ENCODE peak calls at places on chromosomes 12 and 14, in ten cellular contexts. One of them, this sample, is unnamed.
A peak's percentile ranks its signal among the peaks of the same experiment; 100 is the strongest.

GRCh38 chr12:2876431-2877046 is 435 bp downstream of the FOXM1 start:
- DNase-seq in pancreas: peak; percentile 25
- DNase-seq in iPS DF 6.9: no peak
- DNase-seq in uterus: no peak
- DNase-seq in effector memory CD4-positive, alpha-beta T cell: no peak
- DNase-seq in right lobe of liver: peak; percentile 48
- DNase-seq in hepatocyte: no peak
- DNase-seq in AG04450: no peak
- DNase-seq in upper lobe of right lung: no peak
- DNase-seq in GM23248: peak; percentile 57
- DNase-seq in this sample: no peak

GRCh38 chr12:29519585-29520182 is 22.2 kb upstream of the OVCH1 start:
- DNase-seq in AG04450: peak; percentile 36
- DNase-seq in hepatocyte: peak; percentile 60
- DNase-seq in effector memory CD4-positive, alpha-beta T cell: peak; percentile 1
- DNase-seq in right lobe of liver: no peak
- DNase-seq in pancreas: no peak
- DNase-seq in iPS DF 6.9: peak; percentile 18
- DNase-seq in GM23248: peak; percentile 56
- DNase-seq in uterus: peak; percentile 23
- DNase-seq in upper lobe of right lung: no peak
- DNase-seq in this sample: no peak

GRCh38 chr12:110223777-110224378 is 57.2 kb upstream of the ATP2A2 start:
- DNase-seq in uterus: no peak
- DNase-seq in iPS DF 6.9: no peak
- DNase-seq in AG04450: no peak
- DNase-seq in pancreas: no peak
- DNase-seq in right lobe of liver: no peak
- DNase-seq in hepatocyte: no peak
- DNase-seq in GM23248: peak; percentile 78
- DNase-seq in effector memory CD4-positive, alpha-beta T cell: no peak
- DNase-seq in upper lobe of right lung: no peak
- DNase-seq in this sample: no peak

GRCh38 chr14:31323419-31323818 is 96.9 kb downstream of the HEATR5A start:
- DNase-seq in GM23248: no peak
- DNase-seq in AG04450: no peak
- DNase-seq in right lobe of liver: no peak
- DNase-seq in effector memory CD4-positive, alpha-beta T cell: no peak
- DNase-seq in iPS DF 6.9: no peak
- DNase-seq in hepatocyte: no peak
- DNase-seq in uterus: no peak
- DNase-seq in upper lobe of right lung: no peak
- DNase-seq in pancreas: no peak
- DNase-seq in this sample: no peak

GRCh38 chr12:24838531-24838950 is 110.4 kb downstream of the BCAT1 start:
- DNase-seq in AG04450: peak; percentile 74
- DNase-seq in upper lobe of right lung: no peak
- DNase-seq in pancreas: peak; percentile 28
- DNase-seq in right lobe of liver: no peak
- DNase-seq in GM23248: peak; percentile 88
- DNase-seq in effector memory CD4-positive, alpha-beta T cell: no peak
- DNase-seq in iPS DF 6.9: no peak
- DNase-seq in uterus: peak; percentile 62
- DNase-seq in hepatocyte: peak; percentile 50
- DNase-seq in this sample: no peak

GRCh38 chr12:32083489-32083888 is 23.2 kb upstream of the BICD1 start:
- DNase-seq in AG04450: no peak
- DNase-seq in hepatocyte: no peak
- DNase-seq in right lobe of liver: no peak
- DNase-seq in upper lobe of right lung: no peak
- DNase-seq in effector memory CD4-positive, alpha-beta T cell: no peak
- DNase-seq in GM23248: peak; percentile 85
- DNase-seq in pancreas: no peak
- DNase-seq in iPS DF 6.9: no peak
- DNase-seq in uterus: no peak
- DNase-seq in this sample: no peak

GRCh38 chr12:93484315-93484981 is 17.1 kb downstream of the MRPL42 start:
- DNase-seq in AG04450: peak; percentile 7
- DNase-seq in GM23248: peak; percentile 32
- DNase-seq in upper lobe of right lung: no peak
- DNase-seq in uterus: no peak
- DNase-seq in pancreas: no peak
- DNase-seq in iPS DF 6.9: no peak
- DNase-seq in right lobe of liver: no peak
- DNase-seq in hepatocyte: no peak
- DNase-seq in effector memory CD4-positive, alpha-beta T cell: no peak
- DNase-seq in this sample: no peak

GRCh38 chr12:17802657-17803641 is 287.0 kb downstream of the RERGL start:
- DNase-seq in effector memory CD4-positive, alpha-beta T cell: no peak
- DNase-seq in GM23248: no peak
- DNase-seq in uterus: no peak
- DNase-seq in hepatocyte: no peak
- DNase-seq in iPS DF 6.9: peak; percentile 13
- DNase-seq in AG04450: no peak
- DNase-seq in upper lobe of right lung: peak; percentile 9
- DNase-seq in right lobe of liver: no peak
- DNase-seq in pancreas: no peak
- DNase-seq in this sample: no peak

GRCh38 chr12:52245962-52246577 is 13.0 kb downstream of the KRT7 start:
- DNase-seq in AG04450: no peak
- DNase-seq in effector memory CD4-positive, alpha-beta T cell: no peak
- DNase-seq in right lobe of liver: no peak
- DNase-seq in iPS DF 6.9: no peak
- DNase-seq in pancreas: no peak
- DNase-seq in GM23248: no peak
- DNase-seq in uterus: no peak
- DNase-seq in upper lobe of right lung: no peak
- DNase-seq in hepatocyte: no peak
- DNase-seq in this sample: no peak

GRCh38 chr12:131089526-131090253 is 136.0 kb downstream of the ADGRD1 start:
- DNase-seq in AG04450: no peak
- DNase-seq in GM23248: no peak
- DNase-seq in effector memory CD4-positive, alpha-beta T cell: no peak
- DNase-seq in upper lobe of right lung: peak; percentile 40
- DNase-seq in uterus: peak; percentile 6
- DNase-seq in pancreas: peak; percentile 6
- DNase-seq in right lobe of liver: peak; percentile 36
- DNase-seq in iPS DF 6.9: no peak
- DNase-seq in hepatocyte: no peak
- DNase-seq in this sample: peak; percentile 58

GRCh38 chr12:9758119-9758518 is 2.6 kb downstream of the CD69 start:
- DNase-seq in upper lobe of right lung: no peak
- DNase-seq in pancreas: no peak
- DNase-seq in right lobe of liver: no peak
- DNase-seq in iPS DF 6.9: no peak
- DNase-seq in hepatocyte: no peak
- DNase-seq in uterus: no peak
- DNase-seq in GM23248: no peak
- DNase-seq in effector memory CD4-positive, alpha-beta T cell: no peak
- DNase-seq in AG04450: no peak
- DNase-seq in this sample: no peak

GRCh38 chr14:30444451-30444850 is 114.5 kb upstream of the G2E3 start:
- DNase-seq in GM23248: no peak
- DNase-seq in hepatocyte: no peak
- DNase-seq in pancreas: no peak
- DNase-seq in uterus: no peak
- DNase-seq in upper lobe of right lung: no peak
- DNase-seq in iPS DF 6.9: no peak
- DNase-seq in AG04450: no peak
- DNase-seq in effector memory CD4-positive, alpha-beta T cell: no peak
- DNase-seq in right lobe of liver: no peak
- DNase-seq in this sample: no peak

GRCh38 chr12:105906545-105906944 is 232.2 kb downstream of the NUAK1 start:
- DNase-seq in effector memory CD4-positive, alpha-beta T cell: no peak
- DNase-seq in right lobe of liver: no peak
- DNase-seq in upper lobe of right lung: no peak
- DNase-seq in pancreas: no peak
- DNase-seq in uterus: no peak
- DNase-seq in hepatocyte: no peak
- DNase-seq in iPS DF 6.9: no peak
- DNase-seq in GM23248: no peak
- DNase-seq in AG04450: no peak
- DNase-seq in this sample: no peak

GRCh38 chr12:71125515-71125914 is 32.3 kb downstream of the TSPAN8 start:
- DNase-seq in hepatocyte: no peak
- DNase-seq in GM23248: no peak
- DNase-seq in iPS DF 6.9: no peak
- DNase-seq in right lobe of liver: no peak
- DNase-seq in upper lobe of right lung: no peak
- DNase-seq in effector memory CD4-positive, alpha-beta T cell: no peak
- DNase-seq in AG04450: no peak
- DNase-seq in uterus: no peak
- DNase-seq in pancreas: no peak
- DNase-seq in this sample: no peak

GRCh38 chr14:77099425-77100167 is 1.5 kb downstream of the CIPC start:
- DNase-seq in hepatocyte: peak; percentile 66
- DNase-seq in uterus: no peak
- DNase-seq in AG04450: peak; percentile 21
- DNase-seq in right lobe of liver: no peak
- DNase-seq in effector memory CD4-positive, alpha-beta T cell: no peak
- DNase-seq in upper lobe of right lung: no peak
- DNase-seq in pancreas: no peak
- DNase-seq in iPS DF 6.9: no peak
- DNase-seq in GM23248: peak; percentile 86
- DNase-seq in this sample: no peak

GRCh38 chr12:116577149-116577548 is 18.0 kb downstream of the MAP1LC3B2 start:
- DNase-seq in GM23248: no peak
- DNase-seq in pancreas: no peak
- DNase-seq in uterus: no peak
- DNase-seq in hepatocyte: no peak
- DNase-seq in AG04450: no peak
- DNase-seq in iPS DF 6.9: no peak
- DNase-seq in effector memory CD4-positive, alpha-beta T cell: no peak
- DNase-seq in upper lobe of right lung: no peak
- DNase-seq in right lobe of liver: no peak
- DNase-seq in this sample: no peak

GRCh38 chr12:73659802-73660201 is 877.8 kb upstream of the ATXN7L3B start:
- DNase-seq in effector memory CD4-positive, alpha-beta T cell: no peak
- DNase-seq in pancreas: no peak
- DNase-seq in uterus: no peak
- DNase-seq in iPS DF 6.9: no peak
- DNase-seq in GM23248: no peak
- DNase-seq in right lobe of liver: no peak
- DNase-seq in hepatocyte: no peak
- DNase-seq in AG04450: no peak
- DNase-seq in upper lobe of right lung: no peak
- DNase-seq in this sample: no peak

GRCh38 chr12:73656375-73656774 is 881.3 kb upstream of the ATXN7L3B start:
- DNase-seq in iPS DF 6.9: no peak
- DNase-seq in upper lobe of right lung: no peak
- DNase-seq in pancreas: no peak
- DNase-seq in GM23248: no peak
- DNase-seq in hepatocyte: no peak
- DNase-seq in AG04450: no peak
- DNase-seq in effector memory CD4-positive, alpha-beta T cell: no peak
- DNase-seq in right lobe of liver: no peak
- DNase-seq in uterus: no peak
- DNase-seq in this sample: no peak
- H3K9me3 ChIP-seq in iPS DF 6.9: no peaks in the 10 kb centered on the region
- H3K9me3 ChIP-seq in upper lobe of right lung: no peaks in the 10 kb centered on the region
- H3K9me3 ChIP-seq in pancreas: no peaks in the 10 kb centered on the region
- H3K9me3 ChIP-seq in GM23248: no peaks in the 10 kb centered on the region
- H3K9me3 ChIP-seq in hepatocyte: no peaks in the 10 kb centered on the region
- H3K9me3 ChIP-seq in AG04450: peaks cover 20% of the 10 kb centered on the region
- H3K9me3 ChIP-seq in effector memory CD4-positive, alpha-beta T cell: no peaks in the 10 kb centered on the region
- H3K9me3 ChIP-seq in right lobe of liver: no peaks in the 10 kb centered on the region
- H3K9me3 ChIP-seq in uterus: no peaks in the 10 kb centered on the region
- H3K9me3 ChIP-seq in this sample: no peaks in the 10 kb centered on the region

GRCh38 chr14:105064001-105064400 is 1.2 kb downstream of the GPR132 start:
- DNase-seq in effector memory CD4-positive, alpha-beta T cell: no peak
- DNase-seq in iPS DF 6.9: no peak
- DNase-seq in right lobe of liver: no peak
- DNase-seq in uterus: no peak
- DNase-seq in GM23248: no peak
- DNase-seq in pancreas: no peak
- DNase-seq in AG04450: no peak
- DNase-seq in upper lobe of right lung: no peak
- DNase-seq in hepatocyte: no peak
- DNase-seq in this sample: no peak
- H3K4me3 ChIP-seq in effector memory CD4-positive, alpha-beta T cell: peak overlapping the region; percentile 89
- H3K4me3 ChIP-seq in iPS DF 6.9: no peak overlapping the region
- H3K4me3 ChIP-seq in right lobe of liver: no peak overlapping the region
- H3K4me3 ChIP-seq in uterus: no peak overlapping the region
- H3K4me3 ChIP-seq in GM23248: no peak overlapping the region
- H3K4me3 ChIP-seq in pancreas: no peak overlapping the region
- H3K4me3 ChIP-seq in AG04450: no peak overlapping the region
- H3K4me3 ChIP-seq in upper lobe of right lung: peak overlapping the region; percentile 42
- H3K4me3 ChIP-seq in hepatocyte: no peak overlapping the region
- H3K4me3 ChIP-seq in this sample: no peak overlapping the region

GRCh38 chr14:64760916-64761315 is 56.7 kb downstream of the PLEKHG3 start:
- DNase-seq in AG04450: no peak
- DNase-seq in right lobe of liver: no peak
- DNase-seq in effector memory CD4-positive, alpha-beta T cell: no peak
- DNase-seq in upper lobe of right lung: no peak
- DNase-seq in uterus: peak; percentile 22
- DNase-seq in iPS DF 6.9: no peak
- DNase-seq in hepatocyte: no peak
- DNase-seq in GM23248: no peak
- DNase-seq in pancreas: no peak
- DNase-seq in this sample: no peak

GRCh38 chr14:64763801-64764511 is 59.7 kb downstream of the PLEKHG3 start:
- DNase-seq in GM23248: peak; percentile 74
- DNase-seq in uterus: peak; percentile 49
- DNase-seq in upper lobe of right lung: no peak
- DNase-seq in effector memory CD4-positive, alpha-beta T cell: no peak
- DNase-seq in AG04450: no peak
- DNase-seq in iPS DF 6.9: no peak
- DNase-seq in hepatocyte: peak; percentile 40
- DNase-seq in pancreas: no peak
- DNase-seq in right lobe of liver: no peak
- DNase-seq in this sample: no peak

GRCh38 chr14:64763089-64763782 is 59.0 kb downstream of the PLEKHG3 start:
- DNase-seq in pancreas: no peak
- DNase-seq in GM23248: no peak
- DNase-seq in iPS DF 6.9: no peak
- DNase-seq in uterus: no peak
- DNase-seq in AG04450: no peak
- DNase-seq in hepatocyte: no peak
- DNase-seq in upper lobe of right lung: no peak
- DNase-seq in effector memory CD4-positive, alpha-beta T cell: no peak
- DNase-seq in right lobe of liver: no peak
- DNase-seq in this sample: no peak

GRCh38 chr14:64761441-64762043 is 57.3 kb downstream of the PLEKHG3 start:
- DNase-seq in uterus: peak; percentile 45
- DNase-seq in effector memory CD4-positive, alpha-beta T cell: no peak
- DNase-seq in pancreas: no peak
- DNase-seq in upper lobe of right lung: no peak
- DNase-seq in right lobe of liver: no peak
- DNase-seq in AG04450: no peak
- DNase-seq in hepatocyte: peak; percentile 28
- DNase-seq in iPS DF 6.9: no peak
- DNase-seq in GM23248: peak; percentile 43
- DNase-seq in this sample: no peak

GRCh38 chr14:64762044-64763034 is 58.1 kb downstream of the PLEKHG3 start:
- DNase-seq in upper lobe of right lung: peak; percentile 76
- DNase-seq in pancreas: peak; percentile 87
- DNase-seq in AG04450: peak; percentile 93
- DNase-seq in GM23248: peak; percentile 86
- DNase-seq in uterus: peak; percentile 90
- DNase-seq in hepatocyte: peak; percentile 95
- DNase-seq in effector memory CD4-positive, alpha-beta T cell: peak; percentile 43
- DNase-seq in iPS DF 6.9: no peak
- DNase-seq in right lobe of liver: no peak
- DNase-seq in this sample: peak; percentile 85
- H3K27ac ChIP-seq in upper lobe of right lung: no peak overlapping the region
- H3K27ac ChIP-seq in pancreas: peak overlapping the region; percentile 69
- H3K27ac ChIP-seq in AG04450: peak overlapping the region; percentile 82
- H3K27ac ChIP-seq in GM23248: peak overlapping the region; percentile 9
- H3K27ac ChIP-seq in uterus: peak overlapping the region; percentile 83
- H3K27ac ChIP-seq in hepatocyte: peak overlapping the region; percentile 92
- H3K27ac ChIP-seq in effector memory CD4-positive, alpha-beta T cell: no peak overlapping the region
- H3K27ac ChIP-seq in iPS DF 6.9: no peak overlapping the region
- H3K27ac ChIP-seq in right lobe of liver: no peak overlapping the region
- H3K27ac ChIP-seq in this sample: peak overlapping the region; percentile 87

GRCh38 chr12:123092866-123093265 is 58.0 kb downstream of the PITPNM2 start:
- DNase-seq in effector memory CD4-positive, alpha-beta T cell: no peak
- DNase-seq in pancreas: no peak
- DNase-seq in hepatocyte: no peak
- DNase-seq in right lobe of liver: no peak
- DNase-seq in upper lobe of right lung: no peak
- DNase-seq in AG04450: no peak
- DNase-seq in uterus: no peak
- DNase-seq in GM23248: no peak
- DNase-seq in iPS DF 6.9: no peak
- DNase-seq in this sample: no peak
- H3K9me3 ChIP-seq in effector memory CD4-positive, alpha-beta T cell: no peaks in the 10 kb centered on the region
- H3K9me3 ChIP-seq in pancreas: no peaks in the 10 kb centered on the region
- H3K9me3 ChIP-seq in hepatocyte: no peaks in the 10 kb centered on the region
- H3K9me3 ChIP-seq in right lobe of liver: no peaks in the 10 kb centered on the region
- H3K9me3 ChIP-seq in upper lobe of right lung: no peaks in the 10 kb centered on the region
- H3K9me3 ChIP-seq in AG04450: peaks cover 18% of the 10 kb centered on the region
- H3K9me3 ChIP-seq in uterus: no peaks in the 10 kb centered on the region
- H3K9me3 ChIP-seq in GM23248: no peaks in the 10 kb centered on the region
- H3K9me3 ChIP-seq in iPS DF 6.9: no peaks in the 10 kb centered on the region
- H3K9me3 ChIP-seq in this sample: no peaks in the 10 kb centered on the region

This sample was measured in ascending aorta.